ENCODE peak calls at places on chromosome 5, in six cellular contexts. S is lower leg skin; B is lung; C is endothelial cell; X is CD4-positive, alpha-beta T cell; N is tibial artery. T is an unnamed sample.

GRCh38 chr5:143428155-143428554 is 24.7 kb upstream of the NR3C1 start:
- DNase-seq in X (no peak), B (no peak), S (no peak), N (no peak), C (no peak), T (no peak)

GRCh38 chr5:30539004-30539634 is 654.4 kb upstream of the CDH6 start:
- DNase-seq in X (no peak), N (peak), S (no peak), C (no peak), B (peak), T (no peak)

GRCh38 chr5:418681-419121 is 24.3 kb upstream of the EXOC3 start:
- DNase-seq in C (no peak), S (no peak), X (no peak), N (peak), B (no peak), T (no peak)

GRCh38 chr5:42274913-42275312 is 148.3 kb upstream of the GHR start:
- DNase-seq in S (no peak), B (no peak), C (no peak), N (no peak), X (no peak), T (no peak)

GRCh38 chr5:132065351-132065937 is 5.0 kb downstream of the IL3 start:
- DNase-seq in N (no peak), C (peak), B (peak), X (peak), S (no peak), T (peak)

GRCh38 chr5:134610715-134611114 is 21.9 kb downstream of the SAR1B start:
- DNase-seq in C (no peak), N (no peak), X (no peak), S (no peak), B (no peak), T (no peak)

GRCh38 chr5:37751227-37751626 is 88.6 kb downstream of the GDNF start:
- DNase-seq in X (no peak), N (no peak), S (no peak), B (no peak), C (no peak), T (no peak)

GRCh38 chr5:44536650-44537260 is 147.5 kb upstream of the FGF10 start:
- DNase-seq in B (peak), S (no peak), X (no peak), N (peak), C (peak), T (peak)

GRCh38 chr5:68225188-68225910 is 9.8 kb downstream of the PIK3R1 start:
- DNase-seq in B (peak), X (no peak), S (peak), N (peak), C (no peak), T (no peak)

GRCh38 chr5:10527281-10527950 is 36.5 kb upstream of the ANKRD33B start:
- DNase-seq in B (no peak), N (no peak), C (no peak), X (no peak), S (no peak), T (no peak)

GRCh38 chr5:154712518-154713437 is 42.4 kb upstream of the LARP1 start:
- DNase-seq in S (no peak), B (peak), N (no peak), X (no peak), C (no peak), T (no peak)

GRCh38 chr5:7392401-7393024 is 3.4 kb upstream of the ADCY2 start:
- DNase-seq in X (no peak), C (peak), S (no peak), N (no peak), B (no peak), T (no peak)

GRCh38 chr5:87308024-87308423 is 40.3 kb downstream of the RASA1 start:
- DNase-seq in B (no peak), S (no peak), C (no peak), N (no peak), X (no peak), T (no peak)

GRCh38 chr5:173524136-173524535 is 92.3 kb downstream of the BOD1 start:
- DNase-seq in C (no peak), N (no peak), S (no peak), B (no peak), X (no peak), T (no peak)

GRCh38 chr5:177404641-177405134 is 4.2 kb upstream of the PFN3 start:
- DNase-seq in C (no peak), N (no peak), B (no peak), S (no peak), X (no peak), T (no peak)

GRCh38 chr5:82707741-82708140 is 369.5 kb downstream of the TMEM167A start:
- DNase-seq in C (no peak), X (no peak), N (no peak), B (no peak), S (no peak), T (no peak)

GRCh38 chr5:124007675-124008398 is 495.9 kb downstream of the CSNK1G3 start:
- DNase-seq in B (no peak), C (no peak), X (no peak), N (no peak), S (no peak), T (no peak)

GRCh38 chr5:150557507-150557872 is 49.6 kb downstream of the NDST1 start:
- DNase-seq in N (no peak), B (no peak), C (no peak), S (no peak), X (no peak), T (no peak)

GRCh38 chr5:16740046-16740445 is 123.2 kb upstream of the RETREG1 start:
- DNase-seq in X (no peak), C (no peak), N (no peak), S (no peak), B (no peak), T (no peak)

GRCh38 chr5:84249918-84250635 is 134.6 kb downstream of the EDIL3 start:
- DNase-seq in B (no peak), C (peak), X (no peak), S (no peak), N (no peak), T (no peak)

GRCh38 chr5:164504141-164504772 is 998.8 kb downstream of the MAT2B start:
- DNase-seq in B (peak), X (no peak), S (no peak), C (peak), N (no peak), T (peak)

GRCh38 chr5:175686396-175686795 is 28.5 kb downstream of the HRH2 start:
- DNase-seq in S (no peak), C (no peak), B (no peak), X (no peak), N (no peak), T (no peak)

GRCh38 chr5:72884911-72885310 is 68.5 kb downstream of the TNPO1 start:
- DNase-seq in N (no peak), C (no peak), X (no peak), B (no peak), S (no peak), T (no peak)

GRCh38 chr5:143205879-143206193 is 197.7 kb downstream of the NR3C1 start:
- DNase-seq in B (no peak), X (no peak), S (no peak), C (no peak), N (no peak), T (no peak)

GRCh38 chr5:50967388-50968039 is 301.1 kb downstream of the PARP8 start:
- DNase-seq in N (no peak), B (no peak), S (no peak), C (peak), X (no peak), T (no peak)

GRCh38 chr5:156815988-156816599 is 34.0 kb upstream of the PPP1R2B start:
- DNase-seq in C (peak), X (no peak), N (no peak), B (no peak), S (no peak), T (no peak)

GRCh38 chr5:123807177-123807900 is 295.4 kb downstream of the CSNK1G3 start:
- DNase-seq in S (no peak), N (no peak), X (no peak), C (no peak), B (no peak), T (no peak)

GRCh38 chr5:8842906-8843590 is 702.8 kb downstream of the SEMA5A start:
- DNase-seq in X (no peak), N (no peak), C (no peak), B (no peak), S (no peak), T (no peak)

GRCh38 chr5:143416411-143416810 is 12.9 kb upstream of the NR3C1 start:
- DNase-seq in C (no peak), B (no peak), X (no peak), N (no peak), S (no peak), T (no peak)

GRCh38 chr5:51272957-51273356 is 110.3 kb upstream of the ISL1 start:
- DNase-seq in B (no peak), X (no peak), N (no peak), S (no peak), C (no peak), T (no peak)

GRCh38 chr5:177362871-177363507 is 5.3 kb downstream of the RGS14 start:
- DNase-seq in X (peak), S (peak), B (peak), C (peak), N (peak), T (peak)

GRCh38 chr5:143155445-143155844 is 248.0 kb downstream of the NR3C1 start:
- DNase-seq in X (no peak), N (no peak), B (no peak), S (no peak), C (no peak), T (no peak)

GRCh38 chr5:61332891-61333350 is 863 bp downstream of the ZSWIM6 start:
- DNase-seq in N (peak), B (peak), X (peak), S (no peak), C (peak), T (peak)

GRCh38 chr5:61330341-61330878 is 1.6 kb upstream of the ZSWIM6 start:
- DNase-seq in B (peak), S (no peak), N (peak), C (peak), X (peak), T (peak)

GRCh38 chr5:61332369-61332745 is 299 bp downstream of the ZSWIM6 start:
- DNase-seq in C (no peak), B (peak), X (peak), S (no peak), N (peak), T (no peak)

GRCh38 chr5:61330879-61331406 is 1.1 kb upstream of the ZSWIM6 start:
- DNase-seq in X (peak), N (peak), B (peak), S (peak), C (peak), T (peak)

DNA sequence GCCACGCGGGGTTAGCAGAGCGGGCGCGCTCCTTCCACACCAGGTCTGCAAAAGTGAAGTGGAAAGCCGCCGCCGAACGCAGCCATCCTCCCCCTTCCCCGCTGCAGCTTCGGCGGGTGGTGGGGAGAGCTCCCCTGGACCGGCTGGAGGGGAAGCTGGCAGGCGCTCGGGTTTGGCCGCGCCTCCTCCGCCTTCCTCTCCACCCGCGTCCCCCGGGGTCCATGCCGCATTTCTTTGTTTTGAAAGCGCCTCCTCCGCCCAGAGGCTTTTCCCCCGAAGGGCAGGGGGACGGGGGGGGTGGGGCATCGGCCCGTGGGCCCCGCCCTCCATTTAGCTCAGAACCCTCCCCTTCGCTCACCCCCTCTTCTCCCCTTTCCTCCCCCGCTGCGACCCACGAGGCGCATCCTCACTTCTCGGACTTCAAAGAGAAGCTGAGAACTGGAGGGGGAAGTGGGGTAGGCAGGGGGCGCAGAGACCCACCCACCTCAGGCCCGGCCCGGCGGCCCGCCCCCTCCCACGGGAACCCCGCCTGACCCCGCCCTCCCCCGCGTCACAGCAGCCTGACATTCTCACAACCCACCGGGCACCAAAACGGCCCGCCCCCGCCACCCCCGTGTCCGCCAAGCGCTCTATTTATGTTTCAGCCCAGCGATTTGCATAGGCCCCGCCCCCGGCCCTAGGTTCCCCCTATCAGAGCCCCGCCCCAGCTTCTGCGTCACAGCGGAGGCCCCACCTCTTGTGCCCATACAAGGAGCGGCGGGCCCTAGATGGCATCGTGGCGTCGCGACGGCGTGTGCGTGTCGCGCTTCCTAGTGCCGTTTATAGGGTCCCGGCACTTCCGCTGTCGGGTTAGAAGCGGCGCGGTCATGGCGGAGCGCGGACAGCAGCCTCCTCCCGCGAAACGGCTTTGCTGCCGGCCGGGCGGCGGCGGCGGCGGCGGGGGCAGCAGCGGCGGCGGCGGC is at the start of gene ZSWIM6:
- DNase-seq in S (peak), X (peak), N (peak), B (peak), C (peak), T (peak)
- TF ChIP-seq CTCF in S (no peak), X (no peak), N (no peak), B (no peak), C (no peak), T (no peak)

GRCh38 chr5:138568061-138568824 is 7.0 kb downstream of the HSPA9 start:
- DNase-seq in N (no peak), X (no peak), S (no peak), C (no peak), B (no peak), T (no peak)
- TF ChIP-seq CTCF in N (no peak), X (no peak), S (no peak), C (no peak), B (no peak), T (no peak)

GRCh38 chr5:140800816-140801493 is at the start of gene PCDHA3:
- DNase-seq in C (no peak), N (no peak), B (no peak), S (no peak), X (no peak), T (no peak)
- TF ChIP-seq CTCF in C (peak), N (peak), B (no peak), S (no peak), X (no peak), T (no peak)

GRCh38 chr5:180785794-180786221 is 16.8 kb downstream of the MGAT1 start:
- DNase-seq in S (peak), C (peak), X (no peak), B (no peak), N (no peak), T (peak)

GRCh38 chr5:180787711-180788431 is 14.7 kb downstream of the MGAT1 start:
- DNase-seq in B (no peak), C (no peak), X (no peak), S (no peak), N (no peak), T (no peak)

GRCh38 chr5:180785151-180785781 is 17.3 kb downstream of the MGAT1 start:
- DNase-seq in B (no peak), S (peak), N (no peak), X (no peak), C (no peak), T (no peak)

GRCh38 chr5:180786398-180787005 is 16.1 kb downstream of the MGAT1 start:
- DNase-seq in B (no peak), C (peak), X (no peak), S (no peak), N (no peak), T (no peak)

GRCh38 chr5:180787025-180787424 is 15.6 kb downstream of the MGAT1 start:
- DNase-seq in C (peak), S (peak), X (no peak), N (no peak), B (no peak), T (no peak)
- TF ChIP-seq CTCF in C (no peak), S (no peak), X (no peak), N (no peak), B (no peak), T (no peak)

GRCh38 chr5:58902765-58903164 is 319.9 kb downstream of the RAB3C start:
- DNase-seq in B (no peak), C (no peak), S (no peak), X (no peak), N (no peak), T (no peak)
- TF ChIP-seq CTCF in B (no peak), C (no peak), S (no peak), X (no peak), N (no peak), T (no peak)

T was measured in mesothelial cell of epicardium.